ENCODE peak calls at places on chromosomes 2 and 18, in six cellular contexts. One of them, this sample, is unnamed. For H3K4me1, the result is how much of the 10 kb centered on the place peaks cover.

GRCh38 chr2:174329157-174329715 is 5.5 kb upstream of the SP9 start:
- DNase-seq in transverse colon: no peak
- DNase-seq in tibial nerve: no peak
- DNase-seq in K562: no peak
- DNase-seq in colonic mucosa: no peak
- DNase-seq in stomach: no peak
- DNase-seq in this sample: no peak

GRCh38 chr18:10936211-10937053 is 212.9 kb downstream of the PIEZO2 start:
- DNase-seq in colonic mucosa: no peak
- DNase-seq in transverse colon: no peak
- DNase-seq in K562: no peak
- DNase-seq in tibial nerve: no peak
- DNase-seq in stomach: no peak
- DNase-seq in this sample: no peak

GRCh38 chr2:71337776-71338175 is 6.2 kb downstream of the ZNF638 start:
- DNase-seq in colonic mucosa: no peak
- DNase-seq in tibial nerve: no peak
- DNase-seq in K562: no peak
- DNase-seq in transverse colon: no peak
- DNase-seq in stomach: no peak
- DNase-seq in this sample: no peak

GRCh38 chr18:13895505-13896033 is 19.8 kb downstream of the MC2R start:
- DNase-seq in tibial nerve: no peak
- DNase-seq in colonic mucosa: no peak
- DNase-seq in stomach: no peak
- DNase-seq in transverse colon: no peak
- DNase-seq in K562: no peak
- DNase-seq in this sample: no peak

GRCh38 chr2:121721926-121722325 is 14.7 kb downstream of the NIFK start:
- DNase-seq in stomach: no peak
- DNase-seq in K562: no peak
- DNase-seq in colonic mucosa: no peak
- DNase-seq in transverse colon: no peak
- DNase-seq in tibial nerve: no peak
- DNase-seq in this sample: no peak

GRCh38 chr2:191933307-191934105 is 86.6 kb upstream of the CAVIN2 start:
- DNase-seq in K562: no peak
- DNase-seq in stomach: no peak
- DNase-seq in colonic mucosa: no peak
- DNase-seq in transverse colon: peak
- DNase-seq in tibial nerve: no peak
- DNase-seq in this sample: no peak

GRCh38 chr2:121359937-121360565 is 75.0 kb upstream of the TFCP2L1 start:
- DNase-seq in K562: no peak
- DNase-seq in transverse colon: no peak
- DNase-seq in tibial nerve: no peak
- DNase-seq in colonic mucosa: no peak
- DNase-seq in stomach: no peak
- DNase-seq in this sample: no peak

GRCh38 chr2:231041061-231041689 is 3.9 kb downstream of the C2orf72 start:
- DNase-seq in stomach: no peak
- DNase-seq in colonic mucosa: no peak
- DNase-seq in K562: no peak
- DNase-seq in transverse colon: no peak
- DNase-seq in tibial nerve: no peak
- DNase-seq in this sample: no peak

GRCh38 chr2:159713691-159714585 is 1.6 kb downstream of the MARCHF7 start:
- DNase-seq in colonic mucosa: no peak
- DNase-seq in K562: peak
- DNase-seq in stomach: no peak
- DNase-seq in transverse colon: no peak
- DNase-seq in tibial nerve: no peak
- DNase-seq in this sample: no peak

GRCh38 chr2:217593732-217594131 is 409.1 kb downstream of the TNS1 start:
- DNase-seq in transverse colon: no peak
- DNase-seq in colonic mucosa: no peak
- DNase-seq in stomach: no peak
- DNase-seq in tibial nerve: no peak
- DNase-seq in K562: no peak
- DNase-seq in this sample: no peak

GRCh38 chr2:240519396-240520142 is 38.2 kb downstream of the ANKMY1 start:
- DNase-seq in colonic mucosa: no peak
- DNase-seq in transverse colon: no peak
- DNase-seq in tibial nerve: no peak
- DNase-seq in stomach: no peak
- DNase-seq in K562: no peak
- DNase-seq in this sample: no peak

GRCh38 chr2:69957970-69958369 is 3.5 kb downstream of the ASPRV1 start:
- DNase-seq in transverse colon: no peak
- DNase-seq in tibial nerve: no peak
- DNase-seq in colonic mucosa: no peak
- DNase-seq in K562: no peak
- DNase-seq in stomach: peak
- DNase-seq in this sample: no peak

GRCh38 chr2:128345436-128346165 is 26.9 kb upstream of the HS6ST1 start:
- DNase-seq in transverse colon: no peak
- DNase-seq in K562: no peak
- DNase-seq in colonic mucosa: no peak
- DNase-seq in tibial nerve: no peak
- DNase-seq in stomach: no peak
- DNase-seq in this sample: no peak

GRCh38 chr2:25215948-25216679 is 47.7 kb upstream of the POMC start:
- DNase-seq in transverse colon: peak
- DNase-seq in colonic mucosa: peak
- DNase-seq in stomach: peak
- DNase-seq in tibial nerve: peak
- DNase-seq in K562: no peak
- DNase-seq in this sample: no peak

GRCh38 chr2:47225061-47225783 is 70.1 kb upstream of the STPG4 start:
- DNase-seq in stomach: peak
- DNase-seq in transverse colon: peak
- DNase-seq in colonic mucosa: peak
- DNase-seq in tibial nerve: peak
- DNase-seq in K562: peak
- DNase-seq in this sample: peak

GRCh38 chr2:118577202-118577601 is 270.2 kb downstream of the EN1 start:
- DNase-seq in transverse colon: no peak
- DNase-seq in stomach: no peak
- DNase-seq in tibial nerve: no peak
- DNase-seq in K562: no peak
- DNase-seq in colonic mucosa: no peak
- DNase-seq in this sample: no peak

GRCh38 chr2:207514451-207514850 is 15.3 kb upstream of the CREB1 start:
- DNase-seq in K562: no peak
- DNase-seq in transverse colon: no peak
- DNase-seq in tibial nerve: no peak
- DNase-seq in colonic mucosa: no peak
- DNase-seq in stomach: no peak
- DNase-seq in this sample: no peak

GRCh38 chr2:126971481-126972271 is 73.0 kb downstream of the TEX51 start:
- DNase-seq in transverse colon: peak
- DNase-seq in K562: peak
- DNase-seq in tibial nerve: peak
- DNase-seq in stomach: peak
- DNase-seq in colonic mucosa: peak
- DNase-seq in this sample: peak

GRCh38 chr2:74529357-74530238 is at the start of the genes AUP1 and HTRA2:
- DNase-seq in transverse colon: peak
- DNase-seq in K562: peak
- DNase-seq in tibial nerve: peak
- DNase-seq in colonic mucosa: peak
- DNase-seq in stomach: peak
- DNase-seq in this sample: peak

GRCh38 chr2:66251520-66251919 is 183.4 kb upstream of the MEIS1 start:
- DNase-seq in colonic mucosa: no peak
- DNase-seq in stomach: no peak
- DNase-seq in transverse colon: no peak
- DNase-seq in tibial nerve: no peak
- DNase-seq in K562: no peak
- DNase-seq in this sample: no peak

GRCh38 chr2:3461781-3462492 is 57.4 kb downstream of the ADI1 start:
- DNase-seq in tibial nerve: peak
- DNase-seq in colonic mucosa: no peak
- DNase-seq in stomach: no peak
- DNase-seq in transverse colon: no peak
- DNase-seq in K562: peak
- DNase-seq in this sample: peak

GRCh38 chr2:161306919-161307318 is 1.3 kb upstream of the PSMD14 start:
- DNase-seq in stomach: no peak
- DNase-seq in colonic mucosa: no peak
- DNase-seq in transverse colon: no peak
- DNase-seq in tibial nerve: no peak
- DNase-seq in K562: peak
- DNase-seq in this sample: no peak

GRCh38 chr2:222610746-222611145 is 45.1 kb downstream of the FARSB start:
- DNase-seq in K562: no peak
- DNase-seq in stomach: no peak
- DNase-seq in colonic mucosa: no peak
- DNase-seq in tibial nerve: no peak
- DNase-seq in transverse colon: no peak
- DNase-seq in this sample: no peak

GRCh38 chr18:73163236-73163635 is 295.4 kb upstream of the NETO1 start:
- DNase-seq in stomach: no peak
- DNase-seq in colonic mucosa: no peak
- DNase-seq in K562: no peak
- DNase-seq in tibial nerve: no peak
- DNase-seq in transverse colon: no peak
- DNase-seq in this sample: no peak

GRCh38 chr2:230131366-230131765 is 62.6 kb upstream of the SLC16A14 start:
- DNase-seq in K562: no peak
- DNase-seq in transverse colon: no peak
- DNase-seq in stomach: no peak
- DNase-seq in colonic mucosa: no peak
- DNase-seq in tibial nerve: no peak
- DNase-seq in this sample: no peak

GRCh38 chr2:9586465-9586864 is 30.8 kb upstream of the ADAM17 start:
- DNase-seq in tibial nerve: no peak
- DNase-seq in transverse colon: no peak
- DNase-seq in stomach: no peak
- DNase-seq in colonic mucosa: no peak
- DNase-seq in K562: no peak
- DNase-seq in this sample: no peak

GRCh38 chr18:7946724-7947377 is 379.7 kb downstream of the PTPRM start:
- DNase-seq in K562: no peak
- DNase-seq in colonic mucosa: peak
- DNase-seq in transverse colon: peak
- DNase-seq in tibial nerve: no peak
- DNase-seq in stomach: peak
- DNase-seq in this sample: no peak
- H3K4me3 ChIP-seq in K562: no peak
- H3K4me3 ChIP-seq in colonic mucosa: no peak
- H3K4me3 ChIP-seq in transverse colon: no peak
- H3K4me3 ChIP-seq in tibial nerve: peak
- H3K4me3 ChIP-seq in stomach: peak
- H3K4me3 ChIP-seq in this sample: no peak

DNA sequence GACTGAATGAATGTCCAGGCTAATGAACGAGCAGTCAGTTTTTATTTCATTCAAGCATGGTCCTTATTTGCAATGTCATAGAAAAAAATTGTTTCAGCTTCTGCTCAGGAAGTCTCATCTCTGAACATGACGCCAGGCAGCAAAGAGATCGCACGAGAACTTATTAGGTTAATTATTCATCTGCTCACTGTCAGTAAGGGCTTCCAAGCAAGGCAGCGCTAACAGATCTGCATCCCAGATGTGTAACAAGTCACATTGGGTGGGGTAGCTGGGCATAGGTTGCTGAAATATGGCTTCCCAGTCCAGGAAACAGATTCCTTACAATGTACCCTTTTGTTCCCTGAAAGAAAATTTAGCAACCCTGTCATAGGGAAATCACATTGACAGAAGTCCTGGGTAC is 63.5 kb downstream of the ANKRD44 start:
- DNase-seq in stomach: no peak
- DNase-seq in K562: no peak
- DNase-seq in colonic mucosa: no peak
- DNase-seq in transverse colon: no peak
- DNase-seq in tibial nerve: no peak
- DNase-seq in this sample: peak
- H3K4me1 ChIP-seq in stomach: under half
- H3K4me1 ChIP-seq in K562: under half
- H3K4me1 ChIP-seq in colonic mucosa: under half
- H3K4me1 ChIP-seq in transverse colon: under half
- H3K4me1 ChIP-seq in tibial nerve: under half
- H3K4me1 ChIP-seq in this sample: under half

GRCh38 chr2:10814142-10814541 is 1.6 kb upstream of the PDIA6 start:
- DNase-seq in tibial nerve: no peak
- DNase-seq in transverse colon: no peak
- DNase-seq in colonic mucosa: no peak
- DNase-seq in K562: no peak
- DNase-seq in stomach: no peak
- DNase-seq in this sample: no peak

GRCh38 chr2:10813085-10813748 is 632 bp upstream of the PDIA6 start:
- DNase-seq in transverse colon: no peak
- DNase-seq in K562: no peak
- DNase-seq in tibial nerve: no peak
- DNase-seq in stomach: no peak
- DNase-seq in colonic mucosa: no peak
- DNase-seq in this sample: no peak

GRCh38 chr2:10812362-10813084 is at the start of gene PDIA6:
- DNase-seq in K562: peak
- DNase-seq in stomach: peak
- DNase-seq in colonic mucosa: peak
- DNase-seq in transverse colon: peak
- DNase-seq in tibial nerve: peak
- DNase-seq in this sample: peak

GRCh38 chr2:10811552-10811951 is 1.0 kb downstream of the PDIA6 start:
- DNase-seq in colonic mucosa: no peak
- DNase-seq in K562: peak
- DNase-seq in transverse colon: no peak
- DNase-seq in tibial nerve: no peak
- DNase-seq in stomach: no peak
- DNase-seq in this sample: no peak

GRCh38 chr2:10810175-10811161 is 2.1 kb downstream of the PDIA6 start:
- DNase-seq in stomach: no peak
- DNase-seq in transverse colon: no peak
- DNase-seq in colonic mucosa: no peak
- DNase-seq in tibial nerve: no peak
- DNase-seq in K562: peak
- DNase-seq in this sample: no peak
- H3K4me3 ChIP-seq in stomach: peak
- H3K4me3 ChIP-seq in transverse colon: peak
- H3K4me3 ChIP-seq in colonic mucosa: peak
- H3K4me3 ChIP-seq in tibial nerve: peak
- H3K4me3 ChIP-seq in K562: peak
- H3K4me3 ChIP-seq in this sample: peak

DNA sequence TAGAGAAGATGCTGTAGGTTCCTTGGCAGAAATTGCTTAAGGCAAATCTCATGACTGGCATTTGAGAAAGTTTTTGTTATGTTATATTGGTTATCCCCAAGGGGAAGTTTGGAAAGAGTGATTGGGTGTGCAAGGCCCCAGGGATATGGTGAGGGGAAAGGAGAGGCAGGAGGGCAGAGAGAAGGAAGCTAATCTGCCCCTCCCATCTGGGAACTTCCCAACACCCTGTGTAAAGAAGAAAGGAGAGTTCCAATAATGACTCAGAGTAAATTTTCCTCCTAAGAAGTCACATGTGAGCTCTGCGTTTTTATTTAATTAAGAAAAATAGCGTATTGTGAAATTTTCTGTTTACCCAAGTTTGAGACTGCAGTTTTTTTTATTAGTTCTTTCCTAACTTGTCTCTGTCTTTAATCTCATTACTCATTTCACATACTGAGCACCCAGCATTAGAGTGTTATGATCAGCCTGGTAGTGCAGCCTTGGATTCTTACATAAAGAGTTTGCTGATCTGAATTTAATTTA is 3.1 kb upstream of the KYNU start:
- DNase-seq in stomach: peak
- DNase-seq in K562: no peak
- DNase-seq in colonic mucosa: peak
- DNase-seq in transverse colon: peak
- DNase-seq in tibial nerve: no peak
- DNase-seq in this sample: no peak
- H3K4me1 ChIP-seq in stomach: under half
- H3K4me1 ChIP-seq in K562: under half
- H3K4me1 ChIP-seq in colonic mucosa: under half
- H3K4me1 ChIP-seq in transverse colon: under half
- H3K4me1 ChIP-seq in tibial nerve: under half
- H3K4me1 ChIP-seq in this sample: under half